ENCODE peak calls at places on chromosomes 4 and X, in seven cellular contexts. M is left lung, V is ovary, F is small intestine, C is heart left ventricle, N is brain microvascular endothelial cell, Q is neural progenitor cell. W is an unnamed sample.

GRCh38 chr4:138959421-138959820 is 56.2 kb upstream of the NOCT start:
- DNase-seq in V (no peak), F (no peak), Q (no peak), N (no peak), C (no peak), M (no peak), W (no peak)

GRCh38 chr4:141502755-141503154 is 133.6 kb upstream of the IL15 start:
- DNase-seq in Q (no peak), F (no peak), M (no peak), V (no peak), N (no peak), C (no peak), W (no peak)

GRCh38 chrX:19849433-19850190 is 37.8 kb downstream of the SH3KBP1 start:
- DNase-seq in C (no peak), N (no peak), Q (no peak), F (no peak), M (no peak), V (no peak), W (no peak)

GRCh38 chr4:183469936-183470335 is 25.5 kb downstream of the CDKN2AIP start:
- DNase-seq in Q (no peak), C (no peak), V (no peak), N (no peak), F (no peak), M (no peak), W (no peak)

GRCh38 chr4:11769425-11769824 is 340.7 kb upstream of the HS3ST1 start:
- DNase-seq in V (peak), Q (no peak), M (no peak), F (peak), N (peak), C (no peak), W (no peak)

GRCh38 chr4:83440148-83440814 is 15.3 kb downstream of the HELQ start:
- DNase-seq in F (no peak), V (no peak), M (no peak), C (no peak), Q (no peak), N (no peak), W (no peak)

GRCh38 chrX:8049827-8050226 is 121.2 kb downstream of the VCX2 start:
- DNase-seq in F (no peak), V (no peak), N (no peak), Q (no peak), M (no peak), C (no peak), W (no peak)

GRCh38 chr4:2787230-2788100 is 5.4 kb upstream of the SH3BP2 start:
- DNase-seq in V (peak), F (no peak), C (peak), N (no peak), Q (no peak), M (peak), W (peak)

GRCh38 chr4:60396680-60397079 is 803.4 kb upstream of the ADGRL3 start:
- DNase-seq in M (no peak), N (peak), Q (no peak), C (no peak), V (no peak), F (no peak), W (no peak)

GRCh38 chr4:2805712-2806391 is 13.0 kb downstream of the SH3BP2 start:
- DNase-seq in Q (no peak), F (peak), V (no peak), M (peak), N (no peak), C (peak), W (no peak)

GRCh38 chrX:78655642-78656041 is 3.5 kb downstream of the RTL3 start:
- DNase-seq in N (no peak), M (no peak), F (no peak), V (no peak), C (no peak), Q (no peak), W (no peak)

GRCh38 chr4:163071308-163071707 is 95.4 kb downstream of the NAF1 start:
- DNase-seq in V (no peak), N (no peak), C (no peak), Q (no peak), M (no peak), F (no peak), W (no peak)

GRCh38 chr4:173181769-173182374 is 13.3 kb downstream of the GALNT7 start:
- DNase-seq in Q (no peak), V (no peak), C (no peak), M (no peak), N (peak), F (no peak), W (no peak)
- H3K4me3 ChIP-seq in Q (no peak), V (no peak), C (no peak), M (no peak), N (no peak), F (no peak), W (no peak)

DNA sequence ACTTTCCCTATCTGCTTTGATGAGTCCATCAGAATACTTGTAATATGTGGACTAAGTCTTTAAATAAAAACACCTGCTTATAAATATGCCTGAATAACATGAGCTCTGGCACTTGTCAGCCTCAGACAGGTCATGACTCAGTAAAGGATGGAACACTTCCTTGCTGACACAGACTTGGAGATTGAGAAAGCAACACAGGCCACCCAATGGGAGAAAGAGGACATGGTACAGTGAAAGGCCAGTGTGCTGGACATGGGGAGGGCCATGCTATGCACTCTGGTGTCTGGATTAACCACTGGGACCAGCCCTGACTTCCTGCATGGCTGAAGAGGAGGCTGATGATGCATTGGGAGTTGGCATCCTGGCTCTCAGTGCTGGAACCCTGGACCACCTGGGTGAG is 149.5 kb downstream of the DHRSX start:
- DNase-seq in Q (no peak), C (no peak), N (peak), V (no peak), F (no peak), M (no peak), W (no peak)
- H3K27ac ChIP-seq in Q (no peak), C (no peak), N (peak), V (no peak), F (no peak), M (no peak), W (no peak)

GRCh38 chr4:102504941-102505340 is 3.8 kb downstream of the NFKB1 start:
- DNase-seq in N (no peak), V (no peak), C (no peak), F (no peak), M (no peak), Q (no peak), W (no peak)

GRCh38 chr4:102501635-102502382 is 650 bp downstream of the NFKB1 start:
- DNase-seq in F (peak), C (peak), M (peak), V (peak), Q (peak), N (peak), W (peak)

GRCh38 chr4:102503301-102503746 is 2.2 kb downstream of the NFKB1 start:
- DNase-seq in N (no peak), F (peak), Q (no peak), C (no peak), V (no peak), M (no peak), W (no peak)

GRCh38 chr4:102505708-102506107 is 4.5 kb downstream of the NFKB1 start:
- DNase-seq in F (no peak), N (no peak), V (no peak), M (no peak), C (no peak), Q (no peak), W (no peak)

DNA sequence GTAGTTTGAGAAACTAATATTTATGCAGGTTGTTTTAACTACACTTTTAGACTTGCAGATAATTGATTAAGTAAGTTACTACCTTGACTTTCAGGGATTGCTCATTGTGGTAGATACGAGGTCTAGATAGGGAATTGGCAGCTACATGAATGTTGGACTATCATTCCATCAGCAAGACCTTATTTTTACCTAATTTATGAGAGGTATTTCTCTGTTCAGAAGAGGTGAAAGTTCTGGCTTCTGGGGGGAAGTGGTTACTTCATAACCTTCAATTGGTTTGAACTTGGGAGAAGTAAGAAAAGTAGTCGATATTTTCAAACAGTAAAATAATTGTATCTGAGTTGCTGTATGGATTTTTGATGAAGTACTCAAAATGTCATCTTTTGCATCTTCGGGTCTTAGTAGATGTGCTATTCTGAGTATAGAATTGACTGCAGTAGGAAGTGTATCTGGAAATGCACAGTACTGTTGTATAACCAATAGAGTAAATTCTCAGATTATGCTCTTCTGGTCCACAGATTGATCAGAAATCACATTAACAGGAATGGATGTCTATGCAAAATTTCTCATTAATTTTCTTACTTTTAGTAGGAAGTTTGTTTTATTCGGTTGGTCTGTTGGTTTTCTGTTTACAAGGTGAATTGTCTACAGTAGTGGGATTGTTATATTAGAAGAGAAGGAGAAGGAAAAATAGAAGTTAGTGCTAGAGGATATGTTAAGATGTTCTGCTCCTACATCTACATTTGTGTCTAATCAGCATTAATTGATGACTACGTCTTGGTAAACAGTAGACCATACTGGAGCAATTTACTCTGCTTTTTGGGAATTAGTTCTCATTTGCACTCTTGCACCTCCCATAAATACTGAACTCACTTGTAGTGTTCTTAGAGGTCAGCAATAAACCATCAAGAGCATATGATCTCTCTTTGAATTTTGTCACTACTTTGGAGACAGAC is 3.0 kb downstream of the NFKB1 start:
- DNase-seq in V (no peak), F (peak), M (no peak), N (no peak), C (no peak), Q (no peak), W (no peak)
- H3K4me3 ChIP-seq in V (no peak), F (peak), M (peak), N (no peak), C (peak), Q (no peak), W (peak)

GRCh38 chr4:151768835-151769234 is 8.0 kb upstream of the GATB start:
- DNase-seq in M (no peak), F (no peak), C (no peak), N (no peak), Q (no peak), V (no peak), W (no peak)

GRCh38 chr4:151771664-151772063 is 10.9 kb upstream of the GATB start:
- DNase-seq in F (no peak), V (no peak), Q (no peak), C (no peak), N (no peak), M (no peak), W (no peak)

GRCh38 chr4:151774324-151774723 is 13.5 kb upstream of the GATB start:
- DNase-seq in Q (no peak), M (no peak), F (no peak), C (no peak), N (no peak), V (no peak), W (no peak)

GRCh38 chr4:151770154-151770553 is 9.3 kb upstream of the GATB start:
- DNase-seq in F (no peak), M (no peak), C (no peak), Q (no peak), N (no peak), V (no peak), W (no peak)

DNA sequence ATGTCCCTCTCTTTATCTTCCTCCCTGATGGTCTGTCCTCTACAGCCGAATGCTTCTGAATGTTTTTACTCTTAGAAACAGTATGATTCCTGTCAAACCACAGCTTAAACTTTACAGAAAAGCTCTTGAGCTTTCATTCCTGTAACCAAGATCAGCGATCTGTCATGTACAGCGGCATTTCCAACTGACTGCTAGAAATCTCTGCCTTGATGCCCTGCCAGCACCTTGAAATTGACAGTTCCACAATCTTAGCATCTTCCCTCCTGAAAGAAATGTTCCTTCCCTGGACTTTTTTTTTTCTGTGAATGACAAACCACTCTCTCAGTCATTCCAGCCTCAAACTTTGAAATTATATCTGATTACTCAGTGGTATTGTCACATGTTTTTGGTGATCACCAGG is 11.5 kb upstream of the GATB start:
- DNase-seq in Q (no peak), F (no peak), M (no peak), V (no peak), N (no peak), C (no peak), W (no peak)
- H3K27ac ChIP-seq in Q (no peak), F (no peak), M (no peak), V (no peak), N (no peak), C (no peak), W (no peak)

GRCh38 chr4:98625399-98625798 is 33.0 kb downstream of the TSPAN5 start:
- DNase-seq in M (no peak), V (no peak), N (no peak), C (no peak), F (no peak), Q (no peak), W (no peak)
- H3K4me3 ChIP-seq in M (no peak), V (no peak), N (no peak), C (no peak), F (no peak), Q (no peak), W (no peak)

GRCh38 chrX:24464498-24464835 is 619 bp upstream of the PDK3 start:
- DNase-seq in M (no peak), Q (no peak), C (no peak), F (no peak), N (no peak), V (no peak), W (no peak)

GRCh38 chrX:24466025-24466424 is 939 bp downstream of the PDK3 start:
- DNase-seq in Q (peak), V (peak), M (no peak), C (no peak), F (no peak), N (no peak), W (no peak)

GRCh38 chrX:24465524-24465850 is 401 bp downstream of the PDK3 start:
- DNase-seq in Q (no peak), M (no peak), V (no peak), C (no peak), N (no peak), F (no peak), W (no peak)

GRCh38 chrX:24463077-24463476 is 2.0 kb upstream of the PDK3 start:
- DNase-seq in N (no peak), V (no peak), M (no peak), F (no peak), Q (no peak), C (no peak), W (no peak)

GRCh38 chrX:24464836-24465523 is at the start of gene PDK3:
- DNase-seq in C (peak), M (peak), V (peak), N (peak), F (peak), Q (peak), W (peak)
- H3K27ac ChIP-seq in C (peak), M (peak), V (peak), N (no peak), F (peak), Q (peak), W (peak)

GRCh38 chrX:152959626-152960025 is 34.3 kb downstream of the PNMA5 start:
- DNase-seq in V (no peak), C (no peak), N (no peak), Q (no peak), F (no peak), M (no peak), W (no peak)

GRCh38 chrX:152958524-152959465 is 35.1 kb downstream of the PNMA5 start:
- DNase-seq in M (peak), F (peak), N (peak), C (peak), V (peak), Q (peak), W (peak)

GRCh38 chrX:152960115-152960514 is 33.8 kb downstream of the PNMA5 start:
- DNase-seq in C (no peak), N (no peak), M (no peak), V (no peak), Q (no peak), F (no peak), W (no peak)

DNA sequence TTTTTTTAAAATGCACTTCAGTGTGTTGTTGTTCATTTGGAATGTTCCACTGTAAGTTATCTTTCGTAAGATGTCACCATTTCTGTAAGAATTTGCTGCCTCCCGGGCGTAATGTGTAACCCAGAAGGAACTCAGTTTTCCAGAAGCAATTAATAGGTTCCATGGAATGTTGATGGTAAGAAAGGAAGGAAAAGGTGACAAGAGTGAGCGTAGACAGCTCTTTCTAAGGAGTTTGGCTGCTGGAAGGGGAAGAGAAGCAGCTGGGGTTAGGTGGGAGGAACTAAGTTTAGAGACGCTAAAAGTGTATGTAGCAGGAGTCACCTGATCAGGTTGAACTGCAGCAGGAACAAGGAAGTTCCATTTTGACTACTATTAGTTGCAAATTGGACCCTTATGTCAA is 35.9 kb downstream of the PNMA5 start:
- DNase-seq in C (no peak), Q (no peak), F (no peak), V (no peak), M (no peak), N (no peak), W (no peak)
- H3K4me3 ChIP-seq in C (peak), Q (no peak), F (no peak), V (no peak), M (peak), N (no peak), W (peak)

GRCh38 chrX:47558436-47558835 is 2.6 kb upstream of the ARAF start:
- DNase-seq in F (no peak), V (no peak), C (no peak), N (no peak), Q (no peak), M (no peak), W (no peak)

GRCh38 chrX:47562615-47563243 is 1.7 kb downstream of the ARAF start:
- DNase-seq in V (no peak), M (no peak), F (no peak), C (no peak), N (no peak), Q (peak), W (no peak)

GRCh38 chrX:47560831-47561652 is at the start of gene ARAF:
- DNase-seq in F (peak), Q (peak), C (peak), N (peak), M (peak), V (peak), W (peak)

GRCh38 chrX:47561653-47562151 is 697 bp downstream of the ARAF start:
- DNase-seq in F (no peak), Q (no peak), N (no peak), M (no peak), V (no peak), C (no peak), W (no peak)

GRCh38 chrX:47560179-47560830 is 700 bp upstream of the ARAF start:
- DNase-seq in N (no peak), Q (no peak), V (peak), F (peak), M (no peak), C (no peak), W (no peak)
- H3K27ac ChIP-seq in N (peak), Q (no peak), V (peak), F (peak), M (peak), C (peak), W (peak)

DNA sequence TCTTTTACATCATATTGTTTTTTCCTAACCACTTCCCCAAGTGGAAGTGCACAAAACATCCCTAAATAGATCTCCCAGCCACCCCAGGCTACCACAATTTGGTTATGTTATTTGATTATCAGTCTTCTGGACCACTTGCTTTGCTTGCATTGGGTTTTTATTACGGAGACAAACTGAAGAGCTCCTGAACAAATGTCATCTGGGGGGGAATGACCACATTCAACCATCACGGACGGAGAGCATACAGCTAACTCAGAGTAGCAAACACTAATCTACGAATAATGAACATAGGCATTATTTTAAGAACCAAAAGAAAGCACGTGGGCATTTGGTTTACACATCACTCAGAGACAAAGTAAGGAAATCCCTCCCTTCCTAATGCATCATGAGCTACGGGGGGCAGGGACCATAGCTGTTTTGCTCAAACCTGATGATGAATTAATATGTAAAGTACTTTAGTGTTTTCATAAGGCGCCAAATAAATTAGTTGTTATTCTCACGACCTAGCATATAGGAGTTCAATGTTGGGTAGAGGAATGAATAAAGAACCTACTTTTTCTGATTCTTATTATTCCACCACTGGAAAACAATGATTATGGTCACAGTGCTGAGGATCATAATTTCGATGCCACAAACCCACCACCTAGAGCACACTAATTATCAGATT is 11.6 kb upstream of the TMEM156 start:
- DNase-seq in C (no peak), F (no peak), M (no peak), V (no peak), Q (no peak), N (peak), W (no peak)
- H3K4me3 ChIP-seq in C (peak), F (peak), M (peak), V (peak), Q (peak), N (peak), W (peak)

DNA sequence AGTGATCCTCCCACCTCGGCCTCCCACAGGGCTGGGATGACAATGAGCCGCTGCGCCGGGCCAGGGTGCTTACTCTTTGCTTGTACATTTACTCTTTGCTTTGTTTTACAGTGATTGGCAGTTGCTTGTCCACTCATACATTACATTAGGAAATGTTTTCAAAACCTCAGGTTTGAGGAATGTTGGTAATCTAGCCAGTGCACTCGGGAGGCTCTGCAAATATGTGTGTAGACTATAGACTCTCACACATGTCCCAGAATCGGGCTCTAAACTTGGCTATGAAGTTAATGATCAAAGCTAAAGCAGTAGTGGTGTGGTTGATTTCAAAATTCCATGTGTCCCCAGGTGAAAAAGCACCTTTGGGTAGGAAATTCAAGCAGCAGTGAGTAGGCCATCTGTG is 20.5 kb downstream of the TRMT44 start:
- DNase-seq in M (no peak), Q (no peak), C (no peak), V (no peak), N (peak), F (no peak), W (no peak)
- H3K27ac ChIP-seq in M (no peak), Q (no peak), C (no peak), V (no peak), N (no peak), F (no peak), W (no peak)

W was measured in coronary artery.